ENCODE peak calls at places on chromosomes 4 and X, in five cellular contexts. E, F, Q, O and U are unnamed samples.

GRCh38 chrX:37912797-37913196 is 65.4 kb upstream of the DYNLT3 start:
- ATAC-seq in E (no peak), F (no peak), Q (no peak), O (no peak), U (no peak)

GRCh38 chrX:378443-378842 is 8.3 kb downstream of the PPP2R3B start:
- ATAC-seq in E (no peak), F (no peak), Q (peak; percentile 58), O (no peak), U (no peak)

GRCh38 chrX:46712733-46713132 is 46.2 kb downstream of the SLC9A7 start:
- ATAC-seq in E (no peak), F (no peak), Q (no peak), O (no peak), U (no peak)

GRCh38 chrX:148568763-148569162 is 68.3 kb downstream of the AFF2 start:
- ATAC-seq in E (no peak), F (no peak), Q (no peak), O (no peak), U (no peak)

GRCh38 chr4:137309424-137309823 is 222.9 kb downstream of the PCDH18 start:
- ATAC-seq in E (no peak), F (no peak), Q (no peak), O (no peak), U (no peak)

GRCh38 chr4:25405453-25405852 is 28.4 kb downstream of the ANAPC4 start:
- ATAC-seq in E (no peak), F (no peak), Q (no peak), O (peak; percentile 60), U (no peak)

GRCh38 chr4:87227704-87228560 is 7.5 kb upstream of the KLHL8 start:
- ATAC-seq in E (no peak), F (no peak), Q (no peak), O (no peak), U (no peak)

GRCh38 chrX:43718546-43718945 is 62.4 kb downstream of the MAOA start:
- ATAC-seq in E (no peak), F (no peak), Q (no peak), O (no peak), U (no peak)

GRCh38 chrX:71212536-71212935 is 10.5 kb upstream of the GJB1 start:
- ATAC-seq in E (no peak), F (no peak), Q (no peak), O (no peak), U (no peak)

GRCh38 chrX:71166461-71166860 is 21.8 kb downstream of the NLGN3 start:
- ATAC-seq in E (no peak), F (no peak), Q (no peak), O (no peak), U (no peak)

GRCh38 chrX:40109288-40110008 is 11.7 kb upstream of the BCOR start:
- ATAC-seq in E (peak; percentile 9), F (no peak), Q (no peak), O (no peak), U (peak; percentile 28)

GRCh38 chr4:117429061-117429460 is 343.7 kb upstream of the TRAM1L1 start:
- ATAC-seq in E (no peak), F (peak; percentile 24), Q (peak; percentile 57), O (peak; percentile 35), U (peak; percentile 22)

GRCh38 chr4:139658185-139658584 is 7.4 kb upstream of the MGST2 start:
- ATAC-seq in E (no peak), F (no peak), Q (no peak), O (peak; percentile 35), U (no peak)

GRCh38 chrX:76148753-76149152 is 24.1 kb upstream of the PBDC1 start:
- ATAC-seq in E (peak; percentile 8), F (no peak), Q (no peak), O (peak; percentile 21), U (no peak)

GRCh38 chr4:179472164-179472563 is 2029.9 kb upstream of the AGA start:
- ATAC-seq in E (no peak), F (no peak), Q (no peak), O (no peak), U (no peak)

GRCh38 chr4:5943561-5943960 is 50.7 kb upstream of the CRMP1 start:
- ATAC-seq in E (no peak), F (no peak), Q (no peak), O (no peak), U (no peak)

GRCh38 chr4:112118742-112119357 is 26.4 kb upstream of the FAM241A start:
- ATAC-seq in E (no peak), F (no peak), Q (no peak), O (no peak), U (no peak)

GRCh38 chrX:77668391-77669237 is 117.4 kb downstream of the ATRX start:
- ATAC-seq in E (peak; percentile 47), F (peak; percentile 45), Q (no peak), O (no peak), U (no peak)

GRCh38 chr4:105192474-105192873 is 45.8 kb downstream of the TET2 start:
- ATAC-seq in E (no peak), F (no peak), Q (no peak), O (no peak), U (no peak)

GRCh38 chr4:125979868-125980412 is 665.2 kb downstream of the FAT4 start:
- ATAC-seq in E (no peak), F (no peak), Q (no peak), O (no peak), U (no peak)

GRCh38 chr4:184267673-184268573 is 50.2 kb upstream of the ENPP6 start:
- ATAC-seq in E (peak; percentile 38), F (peak; percentile 69), Q (peak; percentile 70), O (peak; percentile 74), U (peak; percentile 30)

GRCh38 chr4:184267206-184267608 is 49.5 kb upstream of the ENPP6 start:
- ATAC-seq in E (no peak), F (no peak), Q (no peak), O (no peak), U (no peak)

GRCh38 chr4:184263461-184263860 is 45.8 kb upstream of the ENPP6 start:
- ATAC-seq in E (no peak), F (no peak), Q (no peak), O (no peak), U (no peak)

GRCh38 chr4:184263910-184264732 is 46.4 kb upstream of the ENPP6 start:
- ATAC-seq in E (peak; percentile 93), F (peak; percentile 83), Q (peak; percentile 90), O (peak; percentile 84), U (peak; percentile 79)

DNA sequence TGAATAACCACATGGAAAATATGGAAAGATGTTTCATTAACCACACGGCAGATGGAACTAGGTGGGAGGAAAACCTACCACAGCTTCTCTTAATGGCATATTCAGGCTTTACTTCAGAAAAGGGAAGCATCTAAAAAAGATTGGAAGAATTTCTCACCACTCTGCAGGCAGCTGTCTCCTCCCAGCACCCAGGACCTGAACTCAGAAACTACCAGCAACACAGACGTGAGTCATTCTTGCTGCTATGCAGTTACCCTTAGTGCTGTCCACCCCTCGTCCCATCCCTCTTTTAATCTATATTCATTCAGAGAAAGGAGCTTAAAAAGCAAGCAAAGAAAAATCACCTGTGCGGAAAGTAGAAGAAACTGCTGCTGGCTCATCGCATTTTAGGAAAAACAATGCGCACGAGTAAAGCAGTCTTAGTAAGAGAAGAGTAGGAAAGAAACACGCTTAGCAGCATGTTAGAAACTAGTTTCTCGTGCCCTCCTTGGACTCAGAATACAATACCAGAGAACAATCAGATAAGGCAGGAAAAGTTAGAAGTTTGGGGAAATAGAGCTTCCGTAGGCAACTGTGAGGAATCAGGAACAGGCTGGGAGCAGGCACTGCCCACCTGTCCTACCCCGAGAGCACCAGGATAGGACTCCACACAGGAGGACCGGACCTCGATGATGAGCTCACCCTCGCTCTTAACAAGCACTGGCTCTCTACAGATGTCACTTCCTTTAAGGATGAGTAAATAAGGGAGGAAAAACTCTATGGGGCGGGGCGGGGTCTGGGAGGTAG is 48.1 kb upstream of the ENPP6 start:
- ATAC-seq in E (no peak), F (peak; percentile 57), Q (no peak), O (peak; percentile 12), U (no peak)
- H3K4me1 ChIP-seq in E (no peaks in the 10 kb centered on the region), F (no peaks in the 10 kb centered on the region), Q (peaks cover 4% of the 10 kb centered on the region), O (peaks cover 34% of the 10 kb centered on the region), U (no peaks in the 10 kb centered on the region)

DNA sequence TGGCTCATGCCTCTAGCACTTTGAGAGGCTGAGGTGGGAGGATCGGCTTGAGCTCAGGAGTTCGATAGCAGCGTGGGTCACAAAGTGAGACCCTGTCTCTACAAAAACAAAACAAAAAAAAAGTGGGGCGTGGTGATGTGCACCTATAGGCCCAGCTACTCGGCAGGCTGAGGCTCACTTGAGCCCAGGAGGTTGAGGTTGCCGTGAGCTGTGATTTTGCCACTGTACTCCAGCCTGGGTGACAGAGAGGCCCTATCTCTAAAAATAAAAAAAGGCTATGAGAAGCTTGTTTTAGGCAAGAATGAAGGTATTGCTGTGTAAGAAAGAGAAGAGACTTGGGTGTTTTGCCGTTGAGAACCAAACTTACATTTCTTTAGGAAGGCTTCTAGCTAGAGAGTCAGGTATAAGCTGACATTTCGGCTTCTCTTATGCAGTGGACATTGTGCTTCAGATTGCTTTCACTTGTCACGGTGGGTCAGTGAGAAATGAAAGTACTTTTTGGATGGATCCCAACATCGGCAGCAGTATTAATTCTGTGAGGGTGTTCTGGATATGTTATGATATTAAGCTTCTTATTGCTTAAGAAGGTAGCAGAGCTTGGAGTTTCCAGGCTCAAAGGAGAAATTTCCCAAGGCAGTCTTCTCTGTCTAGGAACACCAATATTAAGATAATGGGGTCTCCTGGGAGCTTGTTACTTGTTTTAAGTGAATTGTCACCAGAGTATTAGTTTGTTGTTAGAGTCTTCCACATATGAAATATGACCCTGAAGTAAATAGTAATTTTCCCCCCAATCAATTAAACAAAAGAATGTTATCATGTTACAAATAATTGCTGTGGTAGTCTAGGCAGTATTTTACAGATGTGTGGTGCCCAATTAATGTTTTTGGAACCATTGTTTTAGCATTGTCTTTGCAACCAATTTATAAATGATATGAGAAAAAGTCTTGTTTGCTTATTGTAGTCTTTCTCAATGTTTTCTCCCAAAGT is 17.6 kb downstream of the TMEM131L start:
- ATAC-seq in E (no peak), F (no peak), Q (no peak), O (no peak), U (peak; percentile 24)
- H3K4me1 ChIP-seq in E (peaks cover 48% of the 10 kb centered on the region), F (peaks cover 60% of the 10 kb centered on the region), Q (peaks cover 24% of the 10 kb centered on the region), O (peaks cover 17% of the 10 kb centered on the region), U (peaks cover 73% of the 10 kb centered on the region)

GRCh38 chr4:3334316-3334715 is 41.5 kb downstream of the RGS12 start:
- ATAC-seq in E (no peak), F (no peak), Q (no peak), O (no peak), U (no peak)
- H3K4me1 ChIP-seq in E (no peaks in the 10 kb centered on the region), F (peaks cover 23% of the 10 kb centered on the region), Q (peaks cover 8% of the 10 kb centered on the region), O (peaks cover 16% of the 10 kb centered on the region), U (peaks cover 35% of the 10 kb centered on the region)

GRCh38 chr4:7761720-7762119 is 177.9 kb downstream of the AFAP1 start:
- ATAC-seq in E (peak; percentile 65), F (peak; percentile 84), Q (peak; percentile 79), O (peak; percentile 93), U (peak; percentile 93)

GRCh38 chr4:7760228-7760627 is 179.4 kb downstream of the AFAP1 start:
- ATAC-seq in E (no peak), F (no peak), Q (no peak), O (no peak), U (no peak)

GRCh38 chr4:7760706-7761105 is 179.0 kb downstream of the AFAP1 start:
- ATAC-seq in E (no peak), F (no peak), Q (no peak), O (no peak), U (no peak)

GRCh38 chr4:7762376-7763040 is 177.2 kb downstream of the AFAP1 start:
- ATAC-seq in E (no peak), F (no peak), Q (no peak), O (no peak), U (no peak)

DNA sequence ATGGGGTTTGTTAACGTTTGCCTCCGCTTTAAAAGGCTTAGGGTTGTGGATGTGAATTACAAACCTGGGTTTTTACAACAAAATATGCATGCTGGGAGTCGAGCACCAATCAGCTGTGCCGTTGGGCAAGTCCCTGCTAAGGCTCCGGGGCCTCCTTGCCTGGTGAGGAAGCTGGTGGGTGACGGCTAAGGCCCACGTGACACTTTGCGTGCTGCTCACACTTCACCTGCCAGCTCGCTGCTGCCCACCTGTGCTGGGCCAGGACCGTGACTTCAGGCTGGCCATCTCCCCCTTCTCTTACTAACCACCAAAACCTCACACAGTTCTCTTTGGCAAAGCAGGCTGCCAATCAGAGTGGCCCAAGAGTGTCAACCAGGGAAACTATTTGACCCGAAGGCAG is 178.3 kb downstream of the AFAP1 start:
- ATAC-seq in E (no peak), F (no peak), Q (no peak), O (no peak), U (no peak)
- H3K4me1 ChIP-seq in E (no peaks in the 10 kb centered on the region), F (peaks cover 19% of the 10 kb centered on the region), Q (no peaks in the 10 kb centered on the region), O (peaks cover 56% of the 10 kb centered on the region), U (no peaks in the 10 kb centered on the region)